ENCODE peak calls at places on chromosome 2, in eight cellular contexts. S, D, U, L, Q, M, V and H are unnamed samples.

GRCh38 chr2:128602038-128602698 is 283.5 kb upstream of the HS6ST1 start:
- DNase-seq in M (no peak), D (no peak), V (no peak), Q (no peak), S (no peak), L (no peak), U (no peak), H (no peak)

GRCh38 chr2:151762694-151763093 is 28.4 kb upstream of the NEB start:
- DNase-seq in U (no peak), D (no peak), L (no peak), S (no peak), V (no peak), Q (no peak), M (no peak), H (no peak)

GRCh38 chr2:232950776-232951175 is 62.3 kb downstream of the NGEF start:
- DNase-seq in Q (no peak), V (no peak), D (no peak), M (no peak), U (no peak), S (no peak), L (no peak), H (no peak)

GRCh38 chr2:16664052-16664731 is 1.4 kb downstream of the CYRIA start:
- DNase-seq in U (peak), S (no peak), M (no peak), Q (peak), L (peak), D (peak), V (no peak), H (peak)

GRCh38 chr2:16663121-16663905 is 2.3 kb downstream of the CYRIA start:
- DNase-seq in M (no peak), V (no peak), D (no peak), L (no peak), S (no peak), U (no peak), Q (no peak), H (no peak)

GRCh38 chr2:210128961-210129360 is 42.2 kb downstream of the KANSL1L start:
- DNase-seq in L (no peak), D (no peak), M (no peak), S (no peak), U (no peak), Q (no peak), V (no peak), H (no peak)

GRCh38 chr2:15737314-15738224 is 145.9 kb downstream of the DDX1 start:
- DNase-seq in S (no peak), V (no peak), U (no peak), Q (no peak), L (no peak), D (no peak), M (no peak), H (no peak)

GRCh38 chr2:68225119-68225632 is 27.2 kb downstream of the PPP3R1 start:
- DNase-seq in M (no peak), S (no peak), Q (peak), L (no peak), V (no peak), D (no peak), U (no peak), H (peak)

GRCh38 chr2:240500561-240501423 is 57.0 kb downstream of the ANKMY1 start:
- DNase-seq in L (no peak), Q (no peak), S (no peak), M (no peak), D (no peak), V (no peak), U (no peak), H (no peak)

GRCh38 chr2:190668892-190669291 is 20.0 kb downstream of the NAB1 start:
- DNase-seq in U (no peak), S (no peak), M (no peak), Q (no peak), V (no peak), D (no peak), L (no peak), H (peak)

GRCh38 chr2:226869371-226869770 is 33.5 kb downstream of the RHBDD1 start:
- DNase-seq in S (no peak), L (no peak), Q (no peak), M (no peak), V (no peak), D (no peak), U (no peak), H (peak)

GRCh38 chr2:202813387-202813786 is 58.2 kb downstream of the ICA1L start:
- DNase-seq in S (no peak), D (no peak), U (no peak), L (no peak), Q (no peak), M (no peak), V (no peak), H (no peak)

GRCh38 chr2:233915133-233915532 is 2.0 kb upstream of the TRPM8 start:
- DNase-seq in L (no peak), V (no peak), U (no peak), D (no peak), Q (peak), S (no peak), M (no peak), H (no peak)

GRCh38 chr2:102056079-102056581 is 64.4 kb downstream of the IL1R2 start:
- DNase-seq in S (no peak), V (no peak), L (no peak), D (no peak), M (no peak), U (no peak), Q (no peak), H (no peak)

GRCh38 chr2:9996321-9996720 is 44.8 kb downstream of the GRHL1 start:
- DNase-seq in M (no peak), S (no peak), L (no peak), V (no peak), Q (no peak), U (no peak), D (no peak), H (no peak)

GRCh38 chr2:109447811-109448210 is 166.0 kb downstream of the SEPTIN10 start:
- DNase-seq in M (no peak), D (peak), Q (no peak), S (no peak), V (no peak), L (no peak), U (no peak), H (no peak)

GRCh38 chr2:74530239-74531161 is 767 bp downstream of the HTRA2 start:
- DNase-seq in Q (peak), D (peak), L (peak), M (no peak), V (peak), U (no peak), S (peak), H (peak)

GRCh38 chr2:8480936-8481335 is 200.9 kb upstream of the ID2 start:
- DNase-seq in V (no peak), Q (no peak), D (no peak), L (no peak), U (no peak), S (no peak), M (no peak), H (no peak)

GRCh38 chr2:20067992-20068727 is 16.7 kb upstream of the LAPTM4A start:
- DNase-seq in D (no peak), L (no peak), V (peak), M (no peak), S (no peak), U (peak), Q (peak), H (peak)

GRCh38 chr2:96950391-96951124 is 35.8 kb downstream of the FAM178B start:
- DNase-seq in U (no peak), M (no peak), L (peak), V (no peak), D (no peak), S (no peak), Q (no peak), H (no peak)

GRCh38 chr2:207239222-207239674 is 73.5 kb upstream of the KLF7 start:
- DNase-seq in U (peak), L (no peak), M (no peak), S (peak), D (no peak), V (peak), Q (peak), H (peak)

GRCh38 chr2:69975853-69976462 is 14.5 kb upstream of the ASPRV1 start:
- DNase-seq in U (no peak), M (no peak), D (no peak), V (no peak), S (no peak), Q (no peak), L (no peak), H (no peak)

GRCh38 chr2:47501374-47502200 is 98.6 kb downstream of the MSH2 start:
- DNase-seq in M (no peak), L (no peak), Q (no peak), V (peak), U (no peak), D (no peak), S (no peak), H (peak)

GRCh38 chr2:71299507-71299906 is 32.1 kb upstream of the ZNF638 start:
- DNase-seq in V (peak), S (no peak), D (no peak), M (no peak), Q (peak), L (no peak), U (no peak), H (peak)

GRCh38 chr2:151025816-151026215 is 235.8 kb downstream of the RBM43 start:
- DNase-seq in Q (no peak), D (no peak), V (no peak), U (no peak), M (no peak), S (no peak), L (no peak), H (no peak)

GRCh38 chr2:76280676-76281075 is 570.0 kb upstream of the GCFC2 start:
- DNase-seq in S (no peak), D (no peak), L (no peak), V (no peak), Q (no peak), U (no peak), M (no peak), H (no peak)

GRCh38 chr2:173828189-173829157 is 136.7 kb downstream of the SP3 start:
- DNase-seq in S (no peak), M (no peak), V (no peak), Q (no peak), L (no peak), D (no peak), U (no peak), H (no peak)

GRCh38 chr2:40283111-40283909 is 168.6 kb downstream of the SLC8A1 start:
- DNase-seq in U (no peak), Q (peak), D (no peak), S (no peak), M (no peak), L (no peak), V (no peak), H (no peak)

GRCh38 chr2:231693956-231694355 is 14.4 kb upstream of the PTMA start:
- DNase-seq in V (no peak), S (no peak), M (no peak), D (no peak), Q (no peak), U (no peak), L (no peak), H (no peak)

GRCh38 chr2:240964854-240965295 is 33.5 kb upstream of the SNED1 start:
- DNase-seq in V (no peak), L (peak), S (no peak), Q (no peak), M (no peak), D (no peak), U (no peak), H (no peak)

GRCh38 chr2:48572797-48573196 is 42.8 kb downstream of the STON1 start:
- DNase-seq in Q (no peak), M (no peak), L (no peak), V (no peak), S (no peak), D (no peak), U (no peak), H (no peak)

GRCh38 chr2:161102770-161103450 is 57.3 kb upstream of the TANK start:
- DNase-seq in D (no peak), Q (no peak), S (no peak), M (no peak), U (no peak), L (no peak), V (no peak), H (no peak)

GRCh38 chr2:240622631-240623235 is 2.5 kb upstream of the GPR35 start:
- DNase-seq in L (peak), V (no peak), U (no peak), Q (no peak), D (no peak), M (no peak), S (no peak), H (no peak)

GRCh38 chr2:71277536-71278103 is 50.7 kb upstream of the PAIP2B start:
- DNase-seq in L (no peak), S (peak), U (no peak), V (no peak), Q (peak), D (peak), M (peak), H (peak)

GRCh38 chr2:9474361-9475117 is at the start of gene IAH1:
- DNase-seq in D (peak), S (peak), M (no peak), Q (peak), L (peak), V (peak), U (no peak), H (peak)

GRCh38 chr2:20421988-20422678 is 24.7 kb upstream of the RHOB start:
- DNase-seq in V (peak), D (no peak), U (peak), S (no peak), L (no peak), Q (peak), M (no peak), H (peak)